ENCODE peak calls at places on chromosomes 1 and 21, in four cellular contexts. One of them, this sample, is unnamed.

GRCh38 chr21:40841524-40842196 is 5.3 kb downstream of the DSCAM start:
- DNase-seq in GM12878: no peak
- DNase-seq in GM12891: no peak
- DNase-seq in K562: peak; percentile 14
- DNase-seq in this sample: no peak

GRCh38 chr1:209861242-209861641 is 33.5 kb downstream of the UTP25 start:
- DNase-seq in GM12878: no peak
- DNase-seq in GM12891: no peak
- DNase-seq in K562: no peak
- DNase-seq in this sample: no peak

GRCh38 chr1:45215485-45216199 is 9.2 kb upstream of the ZSWIM5 start:
- DNase-seq in GM12878: no peak
- DNase-seq in GM12891: no peak
- DNase-seq in K562: no peak
- DNase-seq in this sample: no peak

GRCh38 chr1:240000634-240001033 is 91.0 kb upstream of the FMN2 start:
- DNase-seq in GM12878: no peak
- DNase-seq in GM12891: no peak
- DNase-seq in K562: no peak
- DNase-seq in this sample: no peak

GRCh38 chr21:46637952-46638746 is 2.7 kb downstream of the PRMT2 start:
- DNase-seq in GM12878: peak; percentile 35
- DNase-seq in GM12891: no peak
- DNase-seq in K562: peak; percentile 72
- DNase-seq in this sample: no peak

GRCh38 chr1:210830034-210831028 is 303.6 kb downstream of the KCNH1 start:
- DNase-seq in GM12878: no peak
- DNase-seq in GM12891: no peak
- DNase-seq in K562: no peak
- DNase-seq in this sample: no peak

GRCh38 chr1:34929497-34929852 is at the start of gene DLGAP3:
- DNase-seq in GM12878: no peak
- DNase-seq in GM12891: no peak
- DNase-seq in K562: peak; percentile 36
- DNase-seq in this sample: no peak

GRCh38 chr1:93180723-93181613 is at the start of gene CCDC18:
- DNase-seq in GM12878: peak; percentile 56
- DNase-seq in GM12891: peak; percentile 17
- DNase-seq in K562: peak; percentile 79
- DNase-seq in this sample: no peak

GRCh38 chr1:107405241-107405640 is 264.4 kb downstream of the NTNG1 start:
- DNase-seq in GM12878: no peak
- DNase-seq in GM12891: no peak
- DNase-seq in K562: no peak
- DNase-seq in this sample: no peak

GRCh38 chr1:3668148-3668547 is 15.8 kb downstream of the TP73 start:
- DNase-seq in GM12878: no peak
- DNase-seq in GM12891: no peak
- DNase-seq in K562: no peak
- DNase-seq in this sample: no peak

GRCh38 chr1:3670823-3671251 is 18.5 kb downstream of the TP73 start:
- DNase-seq in GM12878: no peak
- DNase-seq in GM12891: no peak
- DNase-seq in K562: no peak
- DNase-seq in this sample: no peak

GRCh38 chr1:3669971-3670431 is 17.7 kb downstream of the TP73 start:
- DNase-seq in GM12878: no peak
- DNase-seq in GM12891: no peak
- DNase-seq in K562: no peak
- DNase-seq in this sample: no peak

GRCh38 chr1:3669421-3669821 is 17.1 kb downstream of the TP73 start:
- DNase-seq in GM12878: no peak
- DNase-seq in GM12891: no peak
- DNase-seq in K562: no peak
- DNase-seq in this sample: no peak

GRCh38 chr1:3668585-3669300 is 16.4 kb downstream of the TP73 start:
- DNase-seq in GM12878: no peak
- DNase-seq in GM12891: no peak
- DNase-seq in K562: peak; percentile 71
- DNase-seq in this sample: peak; percentile 91
- TF ChIP-seq SPI1 in GM12878: no peak
- TF ChIP-seq SPI1 in GM12891: no peak
- TF ChIP-seq SPI1 in K562: no peak
- TF ChIP-seq SPI1 in this sample: no peak

GRCh38 chr1:62196091-62196690 is 1.5 kb downstream of the L1TD1 start:
- DNase-seq in GM12878: no peak
- DNase-seq in GM12891: no peak
- DNase-seq in K562: no peak
- DNase-seq in this sample: no peak
- TF ChIP-seq POLR2AphosphoS5 in GM12878: no peak
- TF ChIP-seq POLR2AphosphoS5 in GM12891: no peak
- TF ChIP-seq POLR2AphosphoS5 in K562: no peak
- TF ChIP-seq POLR2AphosphoS5 in this sample: no peak

GRCh38 chr1:30040081-30041019 is 683.0 kb downstream of the MATN1 start:
- DNase-seq in GM12878: no peak
- DNase-seq in GM12891: no peak
- DNase-seq in K562: no peak
- DNase-seq in this sample: no peak

GRCh38 chr1:30041741-30042437 is 681.5 kb downstream of the MATN1 start:
- DNase-seq in GM12878: no peak
- DNase-seq in GM12891: no peak
- DNase-seq in K562: no peak
- DNase-seq in this sample: no peak

GRCh38 chr1:30038134-30039025 is 685.0 kb downstream of the MATN1 start:
- DNase-seq in GM12878: no peak
- DNase-seq in GM12891: no peak
- DNase-seq in K562: no peak
- DNase-seq in this sample: no peak

GRCh38 chr1:30037251-30038118 is 685.9 kb downstream of the MATN1 start:
- DNase-seq in GM12878: no peak
- DNase-seq in GM12891: no peak
- DNase-seq in K562: no peak
- DNase-seq in this sample: no peak

DNA sequence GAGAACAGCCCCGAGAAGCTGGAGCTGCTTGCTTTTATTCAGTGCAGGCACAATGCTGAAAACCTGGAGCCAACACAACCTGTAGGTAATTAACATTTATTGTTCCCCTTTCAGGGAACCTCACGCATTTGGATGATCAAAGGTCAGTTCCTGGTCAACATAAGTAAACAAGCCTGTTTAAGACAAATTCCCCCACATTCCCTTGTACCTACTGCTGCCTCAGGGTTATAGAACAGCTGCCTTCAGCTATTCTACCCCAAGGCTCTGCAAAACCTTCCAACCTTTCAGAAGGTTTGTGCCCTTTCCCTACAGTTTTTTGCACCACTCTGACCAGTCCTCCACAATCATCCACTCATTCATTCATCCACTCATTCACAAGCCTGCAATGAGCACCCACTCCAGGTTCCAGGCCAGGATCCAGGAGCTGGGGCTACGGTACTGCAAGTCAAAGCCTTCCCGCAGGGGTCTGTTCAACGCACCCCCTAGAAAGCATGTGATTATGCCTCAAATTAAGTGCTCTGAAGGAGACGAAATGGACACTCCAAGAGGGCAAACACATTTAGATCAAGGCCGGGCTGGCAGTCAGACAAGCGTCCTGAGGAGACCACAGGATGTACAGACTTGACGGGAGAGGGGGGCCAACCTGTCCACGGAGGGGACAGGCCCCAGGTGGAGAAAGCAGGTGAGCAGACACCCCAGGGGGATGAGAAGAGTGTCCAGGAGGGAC is 683.9 kb downstream of the MATN1 start:
- DNase-seq in GM12878: no peak
- DNase-seq in GM12891: no peak
- DNase-seq in K562: no peak
- DNase-seq in this sample: no peak
- TF ChIP-seq SPI1 in GM12878: no peak
- TF ChIP-seq SPI1 in GM12891: no peak
- TF ChIP-seq SPI1 in K562: no peak
- TF ChIP-seq SPI1 in this sample: no peak

DNA sequence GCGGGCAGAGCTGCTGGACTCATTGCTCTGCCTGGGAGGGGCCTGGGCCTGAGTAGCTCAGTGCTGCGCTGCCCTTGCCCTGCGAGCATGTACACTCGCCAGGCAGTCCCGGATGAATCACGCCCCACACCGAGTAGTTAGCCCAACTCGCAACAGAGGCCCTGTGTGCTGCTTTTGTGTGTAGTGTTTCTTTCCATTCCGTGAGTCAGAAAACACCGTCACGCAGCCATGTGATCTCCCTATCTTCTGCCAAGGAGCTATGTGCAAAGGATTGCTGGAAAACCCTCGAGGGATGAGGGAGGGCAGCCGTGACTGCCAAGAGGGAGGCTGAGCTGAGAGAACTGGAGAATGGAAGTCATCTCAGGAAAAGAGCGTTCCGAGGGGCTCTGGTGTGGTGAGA is 37.3 kb downstream of the NENF start:
- DNase-seq in GM12878: no peak
- DNase-seq in GM12891: no peak
- DNase-seq in K562: no peak
- DNase-seq in this sample: no peak
- TF ChIP-seq POLR2AphosphoS5 in GM12878: no peak
- TF ChIP-seq POLR2AphosphoS5 in GM12891: no peak
- TF ChIP-seq POLR2AphosphoS5 in K562: no peak
- TF ChIP-seq POLR2AphosphoS5 in this sample: no peak

GRCh38 chr21:33029512-33029921 is 3.8 kb downstream of the OLIG2 start:
- DNase-seq in GM12878: no peak
- DNase-seq in GM12891: no peak
- DNase-seq in K562: no peak
- DNase-seq in this sample: no peak
- TF ChIP-seq SPI1 in GM12878: no peak
- TF ChIP-seq SPI1 in GM12891: no peak
- TF ChIP-seq SPI1 in K562: no peak
- TF ChIP-seq SPI1 in this sample: no peak

This sample was measured in HL-60.